ENCODE peak calls at places on chromosome 9, in five cellular contexts. One of them, this sample, is unnamed.

GRCh38 chr9:128232811-128233428 is 29.7 kb downstream of the DNM1 start:
- DNase-seq in stomach: no peak
- DNase-seq in fibroblast of lung: no peak
- DNase-seq in PC-9: no peak
- DNase-seq in GM23338: no peak
- DNase-seq in this sample: no peak

GRCh38 chr9:101388507-101388993 is 3.7 kb upstream of the BAAT start:
- DNase-seq in stomach: no peak
- DNase-seq in fibroblast of lung: no peak
- DNase-seq in PC-9: no peak
- DNase-seq in GM23338: peak
- DNase-seq in this sample: no peak

GRCh38 chr9:86685556-86685955 is 261.8 kb downstream of the GAS1 start:
- DNase-seq in stomach: no peak
- DNase-seq in fibroblast of lung: no peak
- DNase-seq in PC-9: no peak
- DNase-seq in GM23338: no peak
- DNase-seq in this sample: no peak

GRCh38 chr9:74951725-74952151 is 974 bp downstream of the C9orf40 start:
- DNase-seq in stomach: peak
- DNase-seq in fibroblast of lung: peak
- DNase-seq in PC-9: no peak
- DNase-seq in GM23338: peak
- DNase-seq in this sample: peak

GRCh38 chr9:76905661-76905983 is 292 bp downstream of the PRUNE2 start:
- DNase-seq in stomach: no peak
- DNase-seq in fibroblast of lung: no peak
- DNase-seq in PC-9: no peak
- DNase-seq in GM23338: peak
- DNase-seq in this sample: no peak

GRCh38 chr9:20921362-20921761 is 110.1 kb downstream of the HACD4 start:
- DNase-seq in stomach: no peak
- DNase-seq in fibroblast of lung: no peak
- DNase-seq in PC-9: no peak
- DNase-seq in GM23338: no peak
- DNase-seq in this sample: no peak

GRCh38 chr9:8694983-8695588 is 895.5 kb upstream of the DMAC1 start:
- DNase-seq in stomach: no peak
- DNase-seq in fibroblast of lung: no peak
- DNase-seq in PC-9: no peak
- DNase-seq in GM23338: no peak
- DNase-seq in this sample: no peak

GRCh38 chr9:21160178-21160577 is 6.3 kb downstream of the IFNA21 start:
- DNase-seq in stomach: no peak
- DNase-seq in fibroblast of lung: no peak
- DNase-seq in PC-9: no peak
- DNase-seq in GM23338: no peak
- DNase-seq in this sample: peak

GRCh38 chr9:70419546-70420266 is 5.2 kb upstream of the KLF9 start:
- DNase-seq in stomach: peak
- DNase-seq in fibroblast of lung: peak
- DNase-seq in PC-9: peak
- DNase-seq in GM23338: peak
- DNase-seq in this sample: peak

GRCh38 chr9:3879731-3880493 is 354.1 kb upstream of the RFX3 start:
- DNase-seq in stomach: no peak
- DNase-seq in fibroblast of lung: no peak
- DNase-seq in PC-9: no peak
- DNase-seq in GM23338: no peak
- DNase-seq in this sample: no peak

GRCh38 chr9:107282268-107282667 is 811 bp upstream of the RAD23B start:
- DNase-seq in stomach: no peak
- DNase-seq in fibroblast of lung: peak
- DNase-seq in PC-9: no peak
- DNase-seq in GM23338: no peak
- DNase-seq in this sample: no peak

GRCh38 chr9:104903609-104904008 is 24.3 kb downstream of the ABCA1 start:
- DNase-seq in stomach: no peak
- DNase-seq in fibroblast of lung: no peak
- DNase-seq in PC-9: no peak
- DNase-seq in GM23338: no peak
- DNase-seq in this sample: peak

GRCh38 chr9:138053996-138054752 is 176.6 kb downstream of the CACNA1B start:
- DNase-seq in stomach: peak
- DNase-seq in fibroblast of lung: no peak
- DNase-seq in PC-9: no peak
- DNase-seq in GM23338: no peak
- DNase-seq in this sample: no peak

GRCh38 chr9:123420560-123421210 is 64.7 kb downstream of the CRB2 start:
- DNase-seq in stomach: no peak
- DNase-seq in fibroblast of lung: no peak
- DNase-seq in PC-9: no peak
- DNase-seq in GM23338: no peak
- DNase-seq in this sample: peak

GRCh38 chr9:19493845-19494244 is 85.0 kb downstream of the ACER2 start:
- DNase-seq in stomach: no peak
- DNase-seq in fibroblast of lung: no peak
- DNase-seq in PC-9: no peak
- DNase-seq in GM23338: no peak
- DNase-seq in this sample: no peak

GRCh38 chr9:34252016-34252415 is 73.2 kb downstream of the UBAP1 start:
- DNase-seq in stomach: no peak
- DNase-seq in fibroblast of lung: no peak
- DNase-seq in PC-9: no peak
- DNase-seq in GM23338: no peak
- DNase-seq in this sample: peak

GRCh38 chr9:99486684-99487083 is 264.6 kb downstream of the SEC61B start:
- DNase-seq in stomach: no peak
- DNase-seq in fibroblast of lung: no peak
- DNase-seq in PC-9: no peak
- DNase-seq in GM23338: no peak
- DNase-seq in this sample: no peak

GRCh38 chr9:127715443-127716337 is at the start of the genes PTRH1 and TTC16:
- DNase-seq in stomach: peak
- DNase-seq in fibroblast of lung: peak
- DNase-seq in PC-9: peak
- DNase-seq in GM23338: peak
- DNase-seq in this sample: peak

GRCh38 chr9:119284587-119285337 is 84.5 kb downstream of the BRINP1 start:
- DNase-seq in stomach: no peak
- DNase-seq in fibroblast of lung: no peak
- DNase-seq in PC-9: no peak
- DNase-seq in GM23338: no peak
- DNase-seq in this sample: peak

GRCh38 chr9:12847591-12847990 is 72.8 kb downstream of the LURAP1L start:
- DNase-seq in stomach: no peak
- DNase-seq in fibroblast of lung: no peak
- DNase-seq in PC-9: no peak
- DNase-seq in GM23338: no peak
- DNase-seq in this sample: no peak

GRCh38 chr9:108687360-108687981 is 168.3 kb downstream of the ACTL7B start:
- DNase-seq in stomach: no peak
- DNase-seq in fibroblast of lung: peak
- DNase-seq in PC-9: no peak
- DNase-seq in GM23338: peak
- DNase-seq in this sample: peak

GRCh38 chr9:120386390-120387131 is 193.4 kb downstream of the CDK5RAP2 start:
- DNase-seq in stomach: peak
- DNase-seq in fibroblast of lung: peak
- DNase-seq in PC-9: no peak
- DNase-seq in GM23338: no peak
- DNase-seq in this sample: peak

GRCh38 chr9:108439967-108440366 is 415.8 kb downstream of the ACTL7B start:
- DNase-seq in stomach: no peak
- DNase-seq in fibroblast of lung: peak
- DNase-seq in PC-9: peak
- DNase-seq in GM23338: no peak
- DNase-seq in this sample: peak

GRCh38 chr9:107176701-107177100 is 106.4 kb upstream of the RAD23B start:
- DNase-seq in stomach: no peak
- DNase-seq in fibroblast of lung: peak
- DNase-seq in PC-9: no peak
- DNase-seq in GM23338: peak
- DNase-seq in this sample: no peak

GRCh38 chr9:116494815-116495634 is 192.1 kb upstream of the TRIM32 start:
- DNase-seq in stomach: peak
- DNase-seq in fibroblast of lung: no peak
- DNase-seq in PC-9: no peak
- DNase-seq in GM23338: peak
- DNase-seq in this sample: no peak

GRCh38 chr9:76022317-76022716 is 131.8 kb downstream of the PCSK5 start:
- DNase-seq in stomach: no peak
- DNase-seq in fibroblast of lung: no peak
- DNase-seq in PC-9: no peak
- DNase-seq in GM23338: peak
- DNase-seq in this sample: no peak

GRCh38 chr9:12972608-12973589 is 198.1 kb downstream of the LURAP1L start:
- DNase-seq in stomach: peak
- DNase-seq in fibroblast of lung: no peak
- DNase-seq in PC-9: no peak
- DNase-seq in GM23338: no peak
- DNase-seq in this sample: peak

GRCh38 chr9:18746631-18747030 is 272.7 kb downstream of the ADAMTSL1 start:
- DNase-seq in stomach: no peak
- DNase-seq in fibroblast of lung: no peak
- DNase-seq in PC-9: no peak
- DNase-seq in GM23338: no peak
- DNase-seq in this sample: no peak

GRCh38 chr9:106846847-106847246 is 16.1 kb upstream of the ZNF462 start:
- DNase-seq in stomach: no peak
- DNase-seq in fibroblast of lung: peak
- DNase-seq in PC-9: peak
- DNase-seq in GM23338: no peak
- DNase-seq in this sample: peak

GRCh38 chr9:111922324-111923013 is 25.9 kb downstream of the UGCG start:
- DNase-seq in stomach: no peak
- DNase-seq in fibroblast of lung: no peak
- DNase-seq in PC-9: no peak
- DNase-seq in GM23338: no peak
- DNase-seq in this sample: no peak

GRCh38 chr9:83707768-83708514 is at the start of gene UBQLN1:
- DNase-seq in stomach: peak
- DNase-seq in fibroblast of lung: peak
- DNase-seq in PC-9: peak
- DNase-seq in GM23338: peak
- DNase-seq in this sample: peak

GRCh38 chr9:27151693-27152397 is 42.8 kb downstream of the TEK start:
- DNase-seq in stomach: no peak
- DNase-seq in fibroblast of lung: peak
- DNase-seq in PC-9: peak
- DNase-seq in GM23338: no peak
- DNase-seq in this sample: peak

GRCh38 chr9:112169368-112169767 is 5.7 kb downstream of the SUSD1 start:
- DNase-seq in stomach: no peak
- DNase-seq in fibroblast of lung: no peak
- DNase-seq in PC-9: peak
- DNase-seq in GM23338: no peak
- DNase-seq in this sample: no peak

GRCh38 chr9:15176821-15177220 is 130.2 kb downstream of the TTC39B start:
- DNase-seq in stomach: no peak
- DNase-seq in fibroblast of lung: no peak
- DNase-seq in PC-9: no peak
- DNase-seq in GM23338: no peak
- DNase-seq in this sample: no peak

DNA sequence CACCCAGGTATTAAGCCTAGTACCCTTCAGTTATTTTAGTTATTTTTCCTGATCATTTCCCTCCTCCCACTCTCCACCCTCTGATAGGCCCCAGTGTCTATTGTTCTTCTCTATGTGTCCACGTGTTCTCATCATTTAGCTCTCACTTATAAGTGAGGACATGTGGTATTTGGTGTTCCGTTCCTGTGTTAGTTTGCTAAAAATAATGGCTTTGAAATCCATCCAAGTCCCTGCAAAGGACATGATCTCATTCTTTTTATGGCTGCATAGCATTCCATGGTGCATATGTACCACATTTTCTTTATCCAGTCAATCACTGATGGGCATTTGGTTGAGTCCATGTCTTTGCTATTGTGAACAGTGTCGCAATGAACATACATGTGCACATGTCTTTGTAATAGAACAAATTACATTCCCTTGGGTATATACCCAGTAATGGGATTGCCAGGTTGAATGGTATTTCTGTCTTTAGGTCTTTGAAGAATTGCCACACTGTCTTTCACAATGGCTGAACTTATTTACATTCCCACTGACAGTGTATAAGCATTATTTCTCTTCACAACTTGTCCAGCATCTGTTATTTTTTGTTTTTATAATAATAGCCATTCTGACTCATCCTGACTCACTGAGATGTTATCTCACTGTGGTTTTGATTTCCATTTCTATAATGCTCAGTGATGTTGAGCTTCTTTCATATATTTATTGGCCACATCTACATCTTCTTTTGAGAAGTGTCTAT is 17.2 kb upstream of the DIRAS2 start:
- DNase-seq in stomach: no peak
- DNase-seq in fibroblast of lung: peak
- DNase-seq in PC-9: peak
- DNase-seq in GM23338: no peak
- DNase-seq in this sample: peak
- H3K27ac ChIP-seq in stomach: no peak
- H3K27ac ChIP-seq in fibroblast of lung: no peak
- H3K27ac ChIP-seq in PC-9: peak
- H3K27ac ChIP-seq in GM23338: no peak
- H3K27ac ChIP-seq in this sample: no peak

GRCh38 chr9:93093081-93093448 is 3.0 kb upstream of the CARD19 start:
- DNase-seq in stomach: no peak
- DNase-seq in fibroblast of lung: no peak
- DNase-seq in PC-9: no peak
- DNase-seq in GM23338: no peak
- DNase-seq in this sample: no peak
- H3K27ac ChIP-seq in stomach: peak
- H3K27ac ChIP-seq in fibroblast of lung: no peak
- H3K27ac ChIP-seq in PC-9: no peak
- H3K27ac ChIP-seq in GM23338: no peak
- H3K27ac ChIP-seq in this sample: no peak

GRCh38 chr9:134368571-134368970 is 42.3 kb downstream of the RXRA start:
- DNase-seq in stomach: no peak
- DNase-seq in fibroblast of lung: no peak
- DNase-seq in PC-9: no peak
- DNase-seq in GM23338: no peak
- DNase-seq in this sample: no peak
- H3K27ac ChIP-seq in stomach: no peak
- H3K27ac ChIP-seq in fibroblast of lung: no peak
- H3K27ac ChIP-seq in PC-9: no peak
- H3K27ac ChIP-seq in GM23338: no peak
- H3K27ac ChIP-seq in this sample: no peak

GRCh38 chr9:16526380-16526779 is 344.1 kb downstream of the BNC2 start:
- DNase-seq in stomach: no peak
- DNase-seq in fibroblast of lung: no peak
- DNase-seq in PC-9: no peak
- DNase-seq in GM23338: no peak
- DNase-seq in this sample: peak
- H3K27ac ChIP-seq in stomach: no peak
- H3K27ac ChIP-seq in fibroblast of lung: no peak
- H3K27ac ChIP-seq in PC-9: no peak
- H3K27ac ChIP-seq in GM23338: no peak
- H3K27ac ChIP-seq in this sample: peak

This sample was measured in astrocyte.